ENCODE peak calls at places on chromosome 12, in six cellular contexts. Z is amniotic epithelial cell; A is PC-3; J is astrocyte of the cerebellum; V is T47D; S is stimulated activated CD4-positive, alpha-beta T cell treated with anti-CD3 and anti-CD28 coated beads, Interleukin-15, amount 100 ng/mL, for 1 hour. P is an unnamed sample.

GRCh38 chr12:49187184-49187583 is 1.7 kb downstream of the TUBA1A start:
- DNase-seq in S (no peak), A (no peak), V (no peak), J (no peak), Z (peak), P (no peak)

GRCh38 chr12:99200711-99201384 is 446.7 kb upstream of the GARIN6 start:
- DNase-seq in A (peak), J (no peak), Z (no peak), V (no peak), S (no peak), P (no peak)

GRCh38 chr12:64950899-64951298 is 126.5 kb downstream of the TBC1D30 start:
- DNase-seq in V (no peak), S (no peak), Z (no peak), J (no peak), A (no peak), P (no peak)

GRCh38 chr12:130683811-130684210 is 32.3 kb downstream of the RIMBP2 start:
- DNase-seq in S (no peak), J (no peak), Z (no peak), V (no peak), A (no peak), P (no peak)

GRCh38 chr12:52755533-52755932 is 21.6 kb downstream of the KRT76 start:
- DNase-seq in Z (no peak), V (no peak), A (no peak), J (no peak), S (no peak), P (no peak)

GRCh38 chr12:114240288-114240687 is 165.7 kb downstream of the TBX5 start:
- DNase-seq in V (no peak), S (no peak), J (no peak), Z (no peak), A (no peak), P (peak)

GRCh38 chr12:11555195-11555594 is 94.3 kb upstream of the ETV6 start:
- DNase-seq in J (no peak), Z (no peak), S (no peak), A (no peak), V (no peak), P (no peak)

GRCh38 chr12:45893240-45893639 is 97.1 kb downstream of the SCAF11 start:
- DNase-seq in A (peak), S (no peak), Z (peak), V (no peak), J (no peak), P (no peak)

P was measured in upper lobe of left lung.